ENCODE peak calls at places on chromosomes 1 and 21, in four cellular contexts. Z, G, Q and N are unnamed samples.

GRCh38 chr1:161502641-161503393 is 2.4 kb upstream of the FCGR2A start:
- DNase-seq in Z (no peak), G (no peak), Q (no peak), N (no peak)

GRCh38 chr21:14523234-14523633 is 22.9 kb downstream of the SAMSN1 start:
- DNase-seq in Z (no peak), G (no peak), Q (peak), N (peak)

GRCh38 chr1:185463011-185463410 is 146.0 kb upstream of the IVNS1ABP start:
- DNase-seq in Z (no peak), G (no peak), Q (no peak), N (no peak)

GRCh38 chr21:23921670-23922418 is 1685.4 kb downstream of the MRPL39 start:
- DNase-seq in Z (peak), G (no peak), Q (no peak), N (no peak)

GRCh38 chr1:3460653-3461237 is 6.3 kb downstream of the ARHGEF16 start:
- DNase-seq in Z (no peak), G (peak), Q (no peak), N (no peak)

GRCh38 chr1:55155522-55155921 is 59.6 kb downstream of the USP24 start:
- DNase-seq in Z (no peak), G (no peak), Q (no peak), N (no peak)

GRCh38 chr1:198047913-198048312 is 108.9 kb upstream of the NEK7 start:
- DNase-seq in Z (no peak), G (no peak), Q (no peak), N (no peak)

GRCh38 chr1:25544819-25545218 is 1.4 kb downstream of the LDLRAP1 start:
- DNase-seq in Z (no peak), G (no peak), Q (no peak), N (no peak)

GRCh38 chr1:228332797-228333738 is 73.6 kb downstream of the TRIM11 start:
- DNase-seq in Z (no peak), G (peak), Q (peak), N (no peak)

GRCh38 chr1:34009340-34009975 is 145.6 kb downstream of the HMGB4 start:
- DNase-seq in Z (no peak), G (no peak), Q (no peak), N (no peak)

GRCh38 chr1:245753807-245754206 is 599.0 kb downstream of the KIF26B start:
- DNase-seq in Z (no peak), G (no peak), Q (no peak), N (no peak)

GRCh38 chr1:229696385-229696784 is 70.3 kb downstream of the URB2 start:
- DNase-seq in Z (no peak), G (no peak), Q (no peak), N (no peak)

GRCh38 chr1:222975472-222976122 is 160.8 kb downstream of the DISP1 start:
- DNase-seq in Z (no peak), G (no peak), Q (no peak), N (no peak)

GRCh38 chr1:229888561-229889001 is 178.5 kb upstream of the GALNT2 start:
- DNase-seq in Z (no peak), G (no peak), Q (no peak), N (no peak)

GRCh38 chr1:177343445-177343844 is 172.7 kb downstream of the BRINP2 start:
- DNase-seq in Z (no peak), G (no peak), Q (no peak), N (no peak)

GRCh38 chr1:167899253-167899681 is 14.7 kb downstream of the ADCY10 start:
- DNase-seq in Z (no peak), G (no peak), Q (no peak), N (peak)

GRCh38 chr1:163928649-163929048 is 606.9 kb downstream of the NUF2 start:
- DNase-seq in Z (no peak), G (no peak), Q (no peak), N (no peak)

GRCh38 chr1:177181631-177182291 is 11.0 kb downstream of the BRINP2 start:
- DNase-seq in Z (peak), G (peak), Q (peak), N (peak)

GRCh38 chr1:32063261-32063681 is 9.5 kb upstream of the TMEM39B start:
- DNase-seq in Z (peak), G (no peak), Q (no peak), N (peak)

GRCh38 chr1:242402956-242403355 is 121.5 kb downstream of the PLD5 start:
- DNase-seq in Z (no peak), G (no peak), Q (no peak), N (no peak)

GRCh38 chr1:30868833-30869435 is 39.6 kb downstream of the SDC3 start:
- DNase-seq in Z (no peak), G (no peak), Q (peak), N (peak)

GRCh38 chr1:8867878-8868567 is 10.5 kb downstream of the ENO1 start:
- DNase-seq in Z (no peak), G (no peak), Q (no peak), N (no peak)

GRCh38 chr1:168161459-168161858 is 17.3 kb upstream of the TIPRL start:
- DNase-seq in Z (no peak), G (peak), Q (no peak), N (no peak)

GRCh38 chr1:226939439-226940028 is 560 bp upstream of the COQ8A start:
- DNase-seq in Z (peak), G (peak), Q (peak), N (peak)